ENCODE peak calls at places on chromosome 21, in eight cellular contexts. One of them, this sample, is unnamed.

GRCh38 chr21:39180429-39181019 is 2.7 kb downstream of the PSMG1 start:
- DNase-seq in ovary: no peak
- DNase-seq in fibroblast of lung: no peak
- DNase-seq in AG09309: no peak
- DNase-seq in A549: peak; percentile 9
- DNase-seq in type B pancreatic cell: no peak
- DNase-seq in neural progenitor cell: no peak
- DNase-seq in neural crest cell: no peak
- DNase-seq in this sample: no peak

GRCh38 chr21:17688912-17689874 is 76.5 kb upstream of the BTG3 start:
- DNase-seq in ovary: peak; percentile 32
- DNase-seq in fibroblast of lung: no peak
- DNase-seq in AG09309: no peak
- DNase-seq in A549: peak; percentile 59
- DNase-seq in type B pancreatic cell: no peak
- DNase-seq in neural progenitor cell: no peak
- DNase-seq in neural crest cell: no peak
- DNase-seq in this sample: no peak

GRCh38 chr21:27584266-27584665 is 617.4 kb upstream of the ADAMTS5 start:
- DNase-seq in ovary: no peak
- DNase-seq in fibroblast of lung: no peak
- DNase-seq in AG09309: no peak
- DNase-seq in A549: no peak
- DNase-seq in type B pancreatic cell: no peak
- DNase-seq in neural progenitor cell: no peak
- DNase-seq in neural crest cell: no peak
- DNase-seq in this sample: no peak

GRCh38 chr21:32572574-32573420 is 12.5 kb downstream of the TCP10L start:
- DNase-seq in ovary: no peak
- DNase-seq in fibroblast of lung: no peak
- DNase-seq in AG09309: no peak
- DNase-seq in A549: no peak
- DNase-seq in type B pancreatic cell: no peak
- DNase-seq in neural progenitor cell: no peak
- DNase-seq in neural crest cell: no peak
- DNase-seq in this sample: no peak

GRCh38 chr21:34790834-34791233 is 122.0 kb downstream of the CLIC6 start:
- DNase-seq in ovary: no peak
- DNase-seq in fibroblast of lung: no peak
- DNase-seq in AG09309: no peak
- DNase-seq in A549: no peak
- DNase-seq in type B pancreatic cell: no peak
- DNase-seq in neural progenitor cell: no peak
- DNase-seq in neural crest cell: no peak
- DNase-seq in this sample: no peak

GRCh38 chr21:16908087-16908486 is 604.8 kb upstream of the CXADR start:
- DNase-seq in ovary: no peak
- DNase-seq in fibroblast of lung: no peak
- DNase-seq in AG09309: peak; percentile 52
- DNase-seq in A549: peak; percentile 20
- DNase-seq in type B pancreatic cell: no peak
- DNase-seq in neural progenitor cell: no peak
- DNase-seq in neural crest cell: no peak
- DNase-seq in this sample: peak; percentile 83

GRCh38 chr21:26179501-26179900 is 8.9 kb upstream of the APP start:
- DNase-seq in ovary: no peak
- DNase-seq in fibroblast of lung: no peak
- DNase-seq in AG09309: no peak
- DNase-seq in A549: no peak
- DNase-seq in type B pancreatic cell: no peak
- DNase-seq in neural progenitor cell: no peak
- DNase-seq in neural crest cell: no peak
- DNase-seq in this sample: no peak

GRCh38 chr21:17446737-17447136 is 66.1 kb upstream of the CXADR start:
- DNase-seq in ovary: no peak
- DNase-seq in fibroblast of lung: no peak
- DNase-seq in AG09309: no peak
- DNase-seq in A549: no peak
- DNase-seq in type B pancreatic cell: no peak
- DNase-seq in neural progenitor cell: no peak
- DNase-seq in neural crest cell: no peak
- DNase-seq in this sample: no peak

GRCh38 chr21:39137248-39138186 is 45.7 kb downstream of the PSMG1 start:
- DNase-seq in ovary: peak; percentile 42
- DNase-seq in fibroblast of lung: peak; percentile 24
- DNase-seq in AG09309: peak; percentile 18
- DNase-seq in A549: peak; percentile 56
- DNase-seq in type B pancreatic cell: no peak
- DNase-seq in neural progenitor cell: peak; percentile 33
- DNase-seq in neural crest cell: no peak
- DNase-seq in this sample: no peak

GRCh38 chr21:39003982-39004775 is 179.1 kb downstream of the PSMG1 start:
- DNase-seq in ovary: peak; percentile 52
- DNase-seq in fibroblast of lung: peak; percentile 84
- DNase-seq in AG09309: peak; percentile 43
- DNase-seq in A549: no peak
- DNase-seq in type B pancreatic cell: no peak
- DNase-seq in neural progenitor cell: no peak
- DNase-seq in neural crest cell: no peak
- DNase-seq in this sample: no peak

GRCh38 chr21:34857874-34858273 is 189.1 kb downstream of the CLIC6 start:
- DNase-seq in ovary: no peak
- DNase-seq in fibroblast of lung: no peak
- DNase-seq in AG09309: no peak
- DNase-seq in A549: no peak
- DNase-seq in type B pancreatic cell: no peak
- DNase-seq in neural progenitor cell: no peak
- DNase-seq in neural crest cell: no peak
- DNase-seq in this sample: no peak

GRCh38 chr21:23694396-23694795 is 1912.9 kb downstream of the MRPL39 start:
- DNase-seq in ovary: no peak
- DNase-seq in fibroblast of lung: no peak
- DNase-seq in AG09309: no peak
- DNase-seq in A549: no peak
- DNase-seq in type B pancreatic cell: no peak
- DNase-seq in neural progenitor cell: no peak
- DNase-seq in neural crest cell: no peak
- DNase-seq in this sample: no peak

GRCh38 chr21:27070881-27071670 is 104.2 kb upstream of the ADAMTS5 start:
- DNase-seq in ovary: no peak
- DNase-seq in fibroblast of lung: peak; percentile 30
- DNase-seq in AG09309: no peak
- DNase-seq in A549: no peak
- DNase-seq in type B pancreatic cell: no peak
- DNase-seq in neural progenitor cell: no peak
- DNase-seq in neural crest cell: no peak
- DNase-seq in this sample: no peak

GRCh38 chr21:36437745-36438128 is 42.2 kb downstream of the CLDN14 start:
- DNase-seq in ovary: peak; percentile 62
- DNase-seq in fibroblast of lung: peak; percentile 57
- DNase-seq in AG09309: peak; percentile 74
- DNase-seq in A549: peak; percentile 78
- DNase-seq in type B pancreatic cell: no peak
- DNase-seq in neural progenitor cell: no peak
- DNase-seq in neural crest cell: no peak
- DNase-seq in this sample: no peak

GRCh38 chr21:23607782-23608181 is 1999.5 kb downstream of the MRPL39 start:
- DNase-seq in ovary: no peak
- DNase-seq in fibroblast of lung: no peak
- DNase-seq in AG09309: no peak
- DNase-seq in A549: no peak
- DNase-seq in type B pancreatic cell: no peak
- DNase-seq in neural progenitor cell: no peak
- DNase-seq in neural crest cell: no peak
- DNase-seq in this sample: no peak

GRCh38 chr21:46100426-46100825 is 2.5 kb downstream of the COL6A2 start:
- DNase-seq in ovary: no peak
- DNase-seq in fibroblast of lung: peak; percentile 76
- DNase-seq in AG09309: peak; percentile 59
- DNase-seq in A549: no peak
- DNase-seq in type B pancreatic cell: no peak
- DNase-seq in neural progenitor cell: no peak
- DNase-seq in neural crest cell: no peak
- DNase-seq in this sample: no peak

GRCh38 chr21:43873673-43874072 is 8.7 kb downstream of the AGPAT3 start:
- DNase-seq in ovary: no peak
- DNase-seq in fibroblast of lung: no peak
- DNase-seq in AG09309: no peak
- DNase-seq in A549: no peak
- DNase-seq in type B pancreatic cell: no peak
- DNase-seq in neural progenitor cell: no peak
- DNase-seq in neural crest cell: no peak
- DNase-seq in this sample: no peak

GRCh38 chr21:37904879-37905278 is 11.4 kb downstream of the KCNJ6 start:
- DNase-seq in ovary: no peak
- DNase-seq in fibroblast of lung: no peak
- DNase-seq in AG09309: no peak
- DNase-seq in A549: no peak
- DNase-seq in type B pancreatic cell: no peak
- DNase-seq in neural progenitor cell: no peak
- DNase-seq in neural crest cell: no peak
- DNase-seq in this sample: no peak

GRCh38 chr21:37905291-37905690 is 11.0 kb downstream of the KCNJ6 start:
- DNase-seq in ovary: no peak
- DNase-seq in fibroblast of lung: no peak
- DNase-seq in AG09309: no peak
- DNase-seq in A549: no peak
- DNase-seq in type B pancreatic cell: no peak
- DNase-seq in neural progenitor cell: no peak
- DNase-seq in neural crest cell: no peak
- DNase-seq in this sample: no peak

GRCh38 chr21:37907076-37907475 is 9.2 kb downstream of the KCNJ6 start:
- DNase-seq in ovary: no peak
- DNase-seq in fibroblast of lung: no peak
- DNase-seq in AG09309: no peak
- DNase-seq in A549: no peak
- DNase-seq in type B pancreatic cell: no peak
- DNase-seq in neural progenitor cell: no peak
- DNase-seq in neural crest cell: no peak
- DNase-seq in this sample: no peak

GRCh38 chr21:37899141-37899540 is 17.1 kb downstream of the KCNJ6 start:
- DNase-seq in ovary: no peak
- DNase-seq in fibroblast of lung: no peak
- DNase-seq in AG09309: no peak
- DNase-seq in A549: no peak
- DNase-seq in type B pancreatic cell: no peak
- DNase-seq in neural progenitor cell: no peak
- DNase-seq in neural crest cell: no peak
- DNase-seq in this sample: no peak

DNA sequence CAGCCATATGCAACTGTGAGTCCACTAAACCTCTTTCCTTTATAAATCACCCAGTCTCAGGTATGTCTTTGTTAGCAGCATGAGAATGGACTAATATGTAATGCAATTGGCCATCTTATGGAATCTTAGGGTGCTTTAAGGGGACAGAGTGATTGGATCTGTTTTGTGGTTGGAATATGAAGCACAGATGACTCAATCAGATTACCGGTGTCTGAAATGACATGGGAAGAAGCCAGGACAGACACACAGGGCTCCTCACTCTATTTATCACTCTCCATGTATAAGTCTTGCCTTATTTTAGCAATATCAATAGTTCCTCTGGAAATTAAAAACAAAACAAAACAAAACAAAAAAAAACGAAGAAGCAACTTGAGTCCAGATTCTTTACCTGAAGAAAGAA is 12.9 kb downstream of the KCNJ6 start:
- DNase-seq in ovary: no peak
- DNase-seq in fibroblast of lung: no peak
- DNase-seq in AG09309: no peak
- DNase-seq in A549: no peak
- DNase-seq in type B pancreatic cell: no peak
- DNase-seq in neural progenitor cell: no peak
- DNase-seq in neural crest cell: no peak
- DNase-seq in this sample: no peak
- TF ChIP-seq CTCF in ovary: no peak
- TF ChIP-seq CTCF in fibroblast of lung: no peak
- TF ChIP-seq CTCF in AG09309: no peak
- TF ChIP-seq CTCF in A549: no peak
- TF ChIP-seq CTCF in type B pancreatic cell: no peak
- TF ChIP-seq CTCF in neural progenitor cell: no peak
- TF ChIP-seq CTCF in neural crest cell: no peak
- TF ChIP-seq CTCF in this sample: no peak

GRCh38 chr21:15894596-15894995 is 164.8 kb downstream of the USP25 start:
- DNase-seq in ovary: no peak
- DNase-seq in fibroblast of lung: peak; percentile 56
- DNase-seq in AG09309: no peak
- DNase-seq in A549: no peak
- DNase-seq in type B pancreatic cell: no peak
- DNase-seq in neural progenitor cell: no peak
- DNase-seq in neural crest cell: no peak
- DNase-seq in this sample: no peak
- TF ChIP-seq CTCF in ovary: no peak
- TF ChIP-seq CTCF in fibroblast of lung: peak; percentile 30
- TF ChIP-seq CTCF in AG09309: peak; percentile 21
- TF ChIP-seq CTCF in A549: no peak
- TF ChIP-seq CTCF in type B pancreatic cell: peak; percentile 74
- TF ChIP-seq CTCF in neural progenitor cell: peak; percentile 47
- TF ChIP-seq CTCF in neural crest cell: peak; percentile 71
- TF ChIP-seq CTCF in this sample: no peak

DNA sequence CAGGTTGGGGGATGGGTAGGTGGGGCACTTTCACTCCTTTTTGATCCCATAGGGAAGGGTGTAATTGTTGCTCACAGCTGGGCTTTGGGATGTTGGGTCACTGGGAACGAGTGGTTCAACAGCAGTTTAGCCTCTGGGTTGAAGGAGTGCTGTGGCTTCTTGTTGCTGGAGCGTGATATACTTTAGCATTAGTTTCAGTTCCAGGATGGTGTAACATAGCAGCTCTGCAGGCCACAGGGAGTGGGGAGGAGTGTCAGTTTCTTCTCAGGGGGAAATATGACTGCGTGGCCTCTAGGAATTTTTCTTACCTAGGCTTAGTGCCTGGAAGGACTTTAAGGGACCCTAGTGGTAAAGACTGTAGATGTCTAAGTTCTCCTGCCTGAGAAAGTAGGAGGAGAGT is 1105.3 kb upstream of the TMPRSS15 start:
- DNase-seq in ovary: no peak
- DNase-seq in fibroblast of lung: no peak
- DNase-seq in AG09309: no peak
- DNase-seq in A549: no peak
- DNase-seq in type B pancreatic cell: no peak
- DNase-seq in neural progenitor cell: no peak
- DNase-seq in neural crest cell: no peak
- DNase-seq in this sample: no peak
- TF ChIP-seq CTCF in ovary: no peak
- TF ChIP-seq CTCF in fibroblast of lung: no peak
- TF ChIP-seq CTCF in AG09309: no peak
- TF ChIP-seq CTCF in A549: no peak
- TF ChIP-seq CTCF in type B pancreatic cell: no peak
- TF ChIP-seq CTCF in neural progenitor cell: no peak
- TF ChIP-seq CTCF in neural crest cell: no peak
- TF ChIP-seq CTCF in this sample: no peak

DNA sequence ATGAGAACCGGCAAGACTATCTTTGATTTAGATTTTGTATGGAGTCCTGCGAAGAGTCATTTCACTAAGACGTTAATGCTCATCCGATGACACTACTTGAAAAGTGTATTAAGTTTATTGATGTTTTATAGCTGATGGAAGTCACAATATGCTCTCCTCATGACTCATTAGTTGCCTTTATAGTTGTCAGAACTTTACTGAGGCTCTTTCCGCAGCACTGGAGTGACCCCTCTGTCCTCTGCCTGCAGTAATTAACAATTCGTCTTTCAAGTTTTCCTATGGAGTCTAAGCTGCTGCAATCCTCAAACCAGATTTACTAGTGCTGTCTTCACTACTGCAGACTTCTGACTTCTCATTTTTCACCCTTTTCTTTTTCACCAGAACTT is 853 bp downstream of the USP16 start:
- DNase-seq in ovary: no peak
- DNase-seq in fibroblast of lung: no peak
- DNase-seq in AG09309: no peak
- DNase-seq in A549: no peak
- DNase-seq in type B pancreatic cell: no peak
- DNase-seq in neural progenitor cell: peak; percentile 4
- DNase-seq in neural crest cell: no peak
- DNase-seq in this sample: no peak
- TF ChIP-seq CTCF in ovary: no peak
- TF ChIP-seq CTCF in fibroblast of lung: no peak
- TF ChIP-seq CTCF in AG09309: no peak
- TF ChIP-seq CTCF in A549: no peak
- TF ChIP-seq CTCF in type B pancreatic cell: no peak
- TF ChIP-seq CTCF in neural progenitor cell: no peak
- TF ChIP-seq CTCF in neural crest cell: no peak
- TF ChIP-seq CTCF in this sample: no peak